ENCODE peak calls at places on chromosomes 3 and 15, in seven cellular contexts. V is spleen, A is stomach, J is tibial nerve, Y is ovary, W is cardiac fibroblast, Z is transverse colon. H is an unnamed sample.

GRCh38 chr3:42712344-42712648 is 9.7 kb upstream of the HHATL start:
- DNase-seq in A (no peak), Z (no peak), W (no peak), Y (no peak), J (no peak), V (no peak), H (no peak)

GRCh38 chr15:89499156-89499555 is 2.8 kb upstream of the RHCG start:
- DNase-seq in Y (no peak), Z (no peak), W (no peak), J (no peak), A (no peak), V (peak), H (no peak)

GRCh38 chr3:180492047-180492446 is 109.9 kb upstream of the TTC14 start:
- DNase-seq in V (no peak), Z (no peak), J (no peak), W (no peak), Y (no peak), A (no peak), H (no peak)

GRCh38 chr3:148036331-148036881 is 627.2 kb downstream of the ZIC1 start:
- DNase-seq in J (no peak), Y (no peak), A (no peak), V (no peak), Z (no peak), W (peak), H (no peak)

GRCh38 chr3:173730391-173730790 is 332.8 kb downstream of the NLGN1 start:
- DNase-seq in W (no peak), Z (no peak), Y (no peak), A (no peak), J (no peak), V (no peak), H (no peak)

GRCh38 chr3:103127737-103128136 is 692.9 kb downstream of the ZPLD1 start:
- DNase-seq in Y (no peak), Z (no peak), A (no peak), V (no peak), J (no peak), W (no peak), H (no peak)

GRCh38 chr15:95247068-95247984 is 1016.0 kb downstream of the MCTP2 start:
- DNase-seq in Z (no peak), J (no peak), W (peak), A (peak), Y (no peak), V (no peak), H (no peak)

GRCh38 chr15:81155375-81156218 is 21.5 kb downstream of the CFAP161 start:
- DNase-seq in J (no peak), A (peak), Z (peak), Y (peak), W (peak), V (no peak), H (no peak)

GRCh38 chr3:17686613-17687012 is 55.8 kb downstream of the TBC1D5 start:
- DNase-seq in V (no peak), J (no peak), Z (no peak), W (peak), Y (no peak), A (no peak), H (no peak)

GRCh38 chr15:81160312-81161214 is 26.5 kb downstream of the CFAP161 start:
- DNase-seq in V (no peak), J (peak), Y (peak), A (no peak), Z (peak), W (peak), H (no peak)

GRCh38 chr15:68729789-68730201 is 90.9 kb downstream of the ANP32A start:
- DNase-seq in A (no peak), V (no peak), Y (peak), W (no peak), J (no peak), Z (no peak), H (no peak)

GRCh38 chr3:184066211-184066610 is 13.4 kb downstream of the HTR3C start:
- DNase-seq in A (no peak), V (no peak), J (no peak), Y (no peak), Z (no peak), W (peak), H (no peak)

GRCh38 chr3:190581041-190581501 is 67.2 kb downstream of the IL1RAP start:
- DNase-seq in A (no peak), J (no peak), W (peak), V (no peak), Y (no peak), Z (no peak), H (no peak)

GRCh38 chr3:148815316-148815715 is 12.3 kb upstream of the CPB1 start:
- DNase-seq in A (no peak), Y (no peak), J (no peak), W (no peak), V (no peak), Z (no peak), H (no peak)

GRCh38 chr3:52402101-52402521 is 42.8 kb downstream of the SEMA3G start:
- DNase-seq in A (no peak), J (no peak), Z (no peak), Y (no peak), V (peak), W (no peak), H (no peak)

GRCh38 chr3:190807719-190808375 is 54.6 kb downstream of the GMNC start:
- DNase-seq in Y (peak), V (no peak), Z (no peak), W (peak), A (peak), J (no peak), H (no peak)

GRCh38 chr3:13866406-13866965 is 13.4 kb downstream of the WNT7A start:
- DNase-seq in Y (no peak), A (no peak), Z (no peak), J (no peak), W (no peak), V (peak), H (no peak)

GRCh38 chr3:187689984-187690383 is 12.4 kb downstream of the RTP2 start:
- DNase-seq in J (no peak), W (peak), V (no peak), A (no peak), Y (no peak), Z (no peak), H (no peak)

GRCh38 chr3:156218353-156218744 is 98.0 kb downstream of the KCNAB1 start:
- DNase-seq in A (no peak), W (peak), Y (no peak), V (no peak), Z (no peak), J (no peak), H (no peak)

GRCh38 chr3:27224197-27224596 is 145.0 kb downstream of the NEK10 start:
- DNase-seq in W (peak), J (no peak), Y (no peak), Z (no peak), A (no peak), V (no peak), H (no peak)
- TF ChIP-seq CTCF in W (no peak), J (no peak), Y (no peak), Z (no peak), A (no peak), V (no peak), H (no peak)

GRCh38 chr3:27721717-27722564 is at the start of gene EOMES:
- DNase-seq in J (no peak), W (peak), V (peak), A (peak), Y (no peak), Z (peak), H (no peak)

GRCh38 chr3:27719306-27720003 is 2.7 kb downstream of the EOMES start:
- DNase-seq in A (no peak), J (no peak), W (no peak), Z (no peak), Y (no peak), V (no peak), H (no peak)

GRCh38 chr3:27720029-27720518 is 2.0 kb downstream of the EOMES start:
- DNase-seq in Z (no peak), J (no peak), V (peak), W (no peak), A (no peak), Y (no peak), H (no peak)

GRCh38 chr3:27722957-27723802 is 1.1 kb upstream of the EOMES start:
- DNase-seq in V (no peak), W (peak), A (no peak), Y (no peak), J (no peak), Z (no peak), H (no peak)

GRCh38 chr3:27720899-27721716 is 1.0 kb downstream of the EOMES start:
- DNase-seq in A (no peak), J (no peak), V (peak), W (no peak), Y (no peak), Z (no peak), H (no peak)
- TF ChIP-seq CTCF in A (no peak), J (peak), V (no peak), W (no peak), Y (no peak), Z (no peak), H (no peak)

GRCh38 chr3:150876866-150877265 is 28.4 kb downstream of the MINDY4B start:
- DNase-seq in W (no peak), V (no peak), Z (no peak), A (no peak), J (no peak), Y (no peak), H (no peak)
- TF ChIP-seq CTCF in W (no peak), V (no peak), Z (no peak), A (no peak), J (no peak), Y (no peak), H (no peak)

DNA sequence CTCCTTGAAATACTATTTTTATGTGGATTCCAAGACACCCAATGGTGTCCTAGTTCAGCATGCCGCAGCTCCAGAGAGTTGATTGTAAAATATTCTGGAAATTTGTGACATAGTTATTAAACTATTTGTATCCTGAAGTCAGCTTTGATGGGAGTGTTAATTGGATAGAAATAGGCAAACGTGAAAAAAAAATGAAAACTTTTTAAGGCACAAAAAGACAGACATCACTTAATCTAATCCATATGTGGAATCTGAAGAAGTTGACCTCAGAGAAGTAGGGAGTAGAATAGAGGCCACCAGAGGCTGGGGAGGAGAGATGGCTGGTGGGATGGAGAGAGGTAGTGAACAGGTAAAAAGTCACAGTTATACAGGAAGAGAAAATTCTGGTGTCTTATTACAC is 704.2 kb downstream of the ROBO1 start:
- DNase-seq in A (no peak), Z (no peak), W (no peak), Y (no peak), V (no peak), J (no peak), H (no peak)
- TF ChIP-seq CTCF in A (no peak), Z (no peak), W (no peak), Y (no peak), V (no peak), J (no peak), H (no peak)

DNA sequence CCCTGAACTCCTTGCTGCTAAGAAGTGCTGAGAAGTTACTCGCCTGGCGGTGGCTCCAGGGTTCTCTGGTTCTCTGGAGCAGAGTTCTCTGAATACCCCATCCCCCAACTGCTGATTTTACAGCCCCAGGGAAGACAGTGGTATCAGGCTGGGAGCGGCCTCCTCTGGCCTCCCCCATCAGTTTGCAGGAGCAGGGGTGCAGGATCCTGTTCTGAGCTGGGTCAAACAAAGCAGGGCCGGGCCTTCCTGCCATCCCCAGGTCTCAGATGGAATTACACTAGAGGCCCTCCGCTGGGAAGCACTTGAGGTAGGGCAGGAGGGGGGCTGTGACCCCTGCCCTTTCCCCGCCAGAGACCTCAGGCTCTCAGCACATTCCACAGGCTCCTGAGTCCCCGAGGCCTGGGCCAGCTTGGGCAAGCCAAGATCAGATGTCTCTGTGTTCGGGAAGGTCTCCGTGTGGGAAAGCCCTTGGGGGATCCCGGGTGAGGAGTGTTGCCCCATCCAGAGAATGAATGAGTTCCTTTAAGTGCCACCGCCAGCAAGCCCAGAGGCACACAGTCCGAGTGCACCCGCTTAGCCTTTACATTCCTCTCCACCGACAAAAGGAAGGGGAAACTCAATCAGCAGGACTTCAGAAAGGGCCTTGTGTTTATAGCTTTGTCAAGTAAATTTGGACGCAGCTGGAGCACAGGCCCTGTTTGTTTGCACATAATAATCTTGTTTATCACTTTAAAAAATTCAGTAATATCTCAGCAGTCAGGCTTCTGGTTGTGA is 150.0 kb downstream of the LRRK1 start:
- DNase-seq in Y (no peak), V (peak), J (no peak), A (no peak), W (peak), Z (no peak), H (no peak)
- TF ChIP-seq CTCF in Y (no peak), V (no peak), J (peak), A (no peak), W (peak), Z (no peak), H (no peak)

H was measured in omental fat pad.